ENCODE peak calls at places on chromosomes 4 and X, in eight cellular contexts. One of them, this sample, is unnamed.
A peak's percentile ranks its signal among the peaks of the same experiment; 100 is the strongest.

GRCh38 chrX:135086197-135086854 is 34.0 kb downstream of the ETDB start:
- DNase-seq in fibroblast of mammary gland: peak; percentile 71
- DNase-seq in NB4: peak; percentile 69
- DNase-seq in AG09309: peak; percentile 20
- DNase-seq in right lobe of liver: no peak
- DNase-seq in epithelial cell of esophagus: peak; percentile 81
- DNase-seq in stomach: peak; percentile 31
- DNase-seq in fibroblast of pulmonary artery: peak; percentile 68
- DNase-seq in this sample: peak; percentile 46

GRCh38 chrX:134711135-134711941 is 53.1 kb upstream of the PLAC1 start:
- DNase-seq in fibroblast of mammary gland: no peak
- DNase-seq in right lobe of liver: no peak
- DNase-seq in fibroblast of pulmonary artery: no peak
- DNase-seq in AG09309: no peak
- DNase-seq in NB4: no peak
- DNase-seq in stomach: no peak
- DNase-seq in epithelial cell of esophagus: no peak
- DNase-seq in this sample: no peak

GRCh38 chrX:15985937-15986336 is 131.3 kb upstream of the AP1S2 start:
- DNase-seq in stomach: no peak
- DNase-seq in fibroblast of mammary gland: peak; percentile 28
- DNase-seq in AG09309: no peak
- DNase-seq in right lobe of liver: no peak
- DNase-seq in NB4: peak; percentile 19
- DNase-seq in epithelial cell of esophagus: peak; percentile 47
- DNase-seq in fibroblast of pulmonary artery: no peak
- DNase-seq in this sample: no peak

GRCh38 chr4:16942491-16942890 is 44.0 kb upstream of the LDB2 start:
- DNase-seq in fibroblast of mammary gland: no peak
- DNase-seq in NB4: no peak
- DNase-seq in right lobe of liver: no peak
- DNase-seq in stomach: no peak
- DNase-seq in fibroblast of pulmonary artery: no peak
- DNase-seq in epithelial cell of esophagus: no peak
- DNase-seq in AG09309: no peak
- DNase-seq in this sample: no peak

GRCh38 chrX:138128025-138128671 is 562.2 kb downstream of the ZIC3 start:
- DNase-seq in fibroblast of mammary gland: peak; percentile 45
- DNase-seq in epithelial cell of esophagus: peak; percentile 43
- DNase-seq in stomach: no peak
- DNase-seq in NB4: peak; percentile 39
- DNase-seq in AG09309: no peak
- DNase-seq in fibroblast of pulmonary artery: peak; percentile 22
- DNase-seq in right lobe of liver: no peak
- DNase-seq in this sample: peak; percentile 21

GRCh38 chr4:20158195-20158594 is 93.5 kb upstream of the SLIT2 start:
- DNase-seq in NB4: no peak
- DNase-seq in stomach: no peak
- DNase-seq in fibroblast of pulmonary artery: no peak
- DNase-seq in epithelial cell of esophagus: no peak
- DNase-seq in fibroblast of mammary gland: no peak
- DNase-seq in AG09309: no peak
- DNase-seq in right lobe of liver: no peak
- DNase-seq in this sample: no peak

GRCh38 chrX:24081661-24082154 is 27.0 kb downstream of the EIF2S3 start:
- DNase-seq in NB4: peak; percentile 80
- DNase-seq in right lobe of liver: peak; percentile 56
- DNase-seq in fibroblast of pulmonary artery: peak; percentile 69
- DNase-seq in epithelial cell of esophagus: peak; percentile 65
- DNase-seq in AG09309: no peak
- DNase-seq in stomach: peak; percentile 64
- DNase-seq in fibroblast of mammary gland: peak; percentile 70
- DNase-seq in this sample: no peak

GRCh38 chr4:94892051-94892450 is 134.3 kb downstream of the BMPR1B start:
- DNase-seq in right lobe of liver: no peak
- DNase-seq in fibroblast of pulmonary artery: no peak
- DNase-seq in AG09309: no peak
- DNase-seq in fibroblast of mammary gland: no peak
- DNase-seq in NB4: no peak
- DNase-seq in stomach: no peak
- DNase-seq in epithelial cell of esophagus: peak; percentile 22
- DNase-seq in this sample: no peak

GRCh38 chr4:158826882-158827281 is 58.1 kb downstream of the FNIP2 start:
- DNase-seq in fibroblast of pulmonary artery: no peak
- DNase-seq in epithelial cell of esophagus: peak; percentile 81
- DNase-seq in right lobe of liver: no peak
- DNase-seq in fibroblast of mammary gland: no peak
- DNase-seq in NB4: no peak
- DNase-seq in AG09309: no peak
- DNase-seq in stomach: peak; percentile 63
- DNase-seq in this sample: no peak

GRCh38 chr4:25308761-25309160 is 3.8 kb upstream of the ZCCHC4 start:
- DNase-seq in epithelial cell of esophagus: no peak
- DNase-seq in right lobe of liver: no peak
- DNase-seq in AG09309: no peak
- DNase-seq in stomach: no peak
- DNase-seq in fibroblast of mammary gland: peak; percentile 48
- DNase-seq in NB4: no peak
- DNase-seq in fibroblast of pulmonary artery: no peak
- DNase-seq in this sample: no peak

GRCh38 chrX:117834076-117834475 is 282.5 kb downstream of the KLHL13 start:
- DNase-seq in NB4: no peak
- DNase-seq in right lobe of liver: no peak
- DNase-seq in epithelial cell of esophagus: no peak
- DNase-seq in AG09309: no peak
- DNase-seq in fibroblast of mammary gland: no peak
- DNase-seq in stomach: no peak
- DNase-seq in fibroblast of pulmonary artery: no peak
- DNase-seq in this sample: no peak

GRCh38 chr4:142846729-142847606 is 867 bp upstream of the INPP4B start:
- DNase-seq in fibroblast of pulmonary artery: peak; percentile 20
- DNase-seq in AG09309: no peak
- DNase-seq in stomach: peak; percentile 58
- DNase-seq in epithelial cell of esophagus: peak; percentile 76
- DNase-seq in fibroblast of mammary gland: no peak
- DNase-seq in NB4: no peak
- DNase-seq in right lobe of liver: no peak
- DNase-seq in this sample: peak; percentile 22
- TF ChIP-seq CTCF in fibroblast of pulmonary artery: peak; percentile 14
- TF ChIP-seq CTCF in AG09309: peak; percentile 25
- TF ChIP-seq CTCF in stomach: no peak
- TF ChIP-seq CTCF in epithelial cell of esophagus: peak; percentile 78
- TF ChIP-seq CTCF in fibroblast of mammary gland: peak; percentile 23
- TF ChIP-seq CTCF in NB4: no peak
- TF ChIP-seq CTCF in right lobe of liver: peak; percentile 28
- TF ChIP-seq CTCF in this sample: peak; percentile 32

GRCh38 chr4:169723207-169723606 is 34.5 kb downstream of the HPF1 start:
- DNase-seq in fibroblast of pulmonary artery: peak; percentile 13
- DNase-seq in AG09309: no peak
- DNase-seq in epithelial cell of esophagus: peak; percentile 6
- DNase-seq in NB4: peak; percentile 16
- DNase-seq in stomach: no peak
- DNase-seq in fibroblast of mammary gland: peak; percentile 28
- DNase-seq in right lobe of liver: no peak
- DNase-seq in this sample: no peak
- TF ChIP-seq CTCF in fibroblast of pulmonary artery: peak; percentile 16
- TF ChIP-seq CTCF in AG09309: peak; percentile 17
- TF ChIP-seq CTCF in epithelial cell of esophagus: no peak
- TF ChIP-seq CTCF in NB4: peak; percentile 12
- TF ChIP-seq CTCF in stomach: no peak
- TF ChIP-seq CTCF in fibroblast of mammary gland: peak; percentile 14
- TF ChIP-seq CTCF in right lobe of liver: peak; percentile 10
- TF ChIP-seq CTCF in this sample: no peak

GRCh38 chr4:77157859-77158486 is 966 bp downstream of the CCNG2 start:
- DNase-seq in stomach: peak; percentile 85
- DNase-seq in fibroblast of mammary gland: peak; percentile 74
- DNase-seq in AG09309: no peak
- DNase-seq in NB4: peak; percentile 93
- DNase-seq in fibroblast of pulmonary artery: peak; percentile 90
- DNase-seq in epithelial cell of esophagus: peak; percentile 80
- DNase-seq in right lobe of liver: peak; percentile 92
- DNase-seq in this sample: peak; percentile 91
- TF ChIP-seq CTCF in stomach: no peak
- TF ChIP-seq CTCF in fibroblast of mammary gland: no peak
- TF ChIP-seq CTCF in AG09309: no peak
- TF ChIP-seq CTCF in NB4: no peak
- TF ChIP-seq CTCF in fibroblast of pulmonary artery: no peak
- TF ChIP-seq CTCF in epithelial cell of esophagus: no peak
- TF ChIP-seq CTCF in right lobe of liver: no peak
- TF ChIP-seq CTCF in this sample: peak; percentile 30

GRCh38 chr4:82467442-82467841 is 37.1 kb downstream of the ENOPH1 start:
- DNase-seq in stomach: no peak
- DNase-seq in right lobe of liver: no peak
- DNase-seq in fibroblast of mammary gland: peak; percentile 41
- DNase-seq in NB4: no peak
- DNase-seq in AG09309: no peak
- DNase-seq in fibroblast of pulmonary artery: peak; percentile 89
- DNase-seq in epithelial cell of esophagus: peak; percentile 30
- DNase-seq in this sample: no peak

GRCh38 chr4:82473621-82474164 is 43.3 kb downstream of the ENOPH1 start:
- DNase-seq in fibroblast of pulmonary artery: no peak
- DNase-seq in epithelial cell of esophagus: no peak
- DNase-seq in fibroblast of mammary gland: no peak
- DNase-seq in right lobe of liver: no peak
- DNase-seq in NB4: no peak
- DNase-seq in stomach: no peak
- DNase-seq in AG09309: no peak
- DNase-seq in this sample: no peak

DNA sequence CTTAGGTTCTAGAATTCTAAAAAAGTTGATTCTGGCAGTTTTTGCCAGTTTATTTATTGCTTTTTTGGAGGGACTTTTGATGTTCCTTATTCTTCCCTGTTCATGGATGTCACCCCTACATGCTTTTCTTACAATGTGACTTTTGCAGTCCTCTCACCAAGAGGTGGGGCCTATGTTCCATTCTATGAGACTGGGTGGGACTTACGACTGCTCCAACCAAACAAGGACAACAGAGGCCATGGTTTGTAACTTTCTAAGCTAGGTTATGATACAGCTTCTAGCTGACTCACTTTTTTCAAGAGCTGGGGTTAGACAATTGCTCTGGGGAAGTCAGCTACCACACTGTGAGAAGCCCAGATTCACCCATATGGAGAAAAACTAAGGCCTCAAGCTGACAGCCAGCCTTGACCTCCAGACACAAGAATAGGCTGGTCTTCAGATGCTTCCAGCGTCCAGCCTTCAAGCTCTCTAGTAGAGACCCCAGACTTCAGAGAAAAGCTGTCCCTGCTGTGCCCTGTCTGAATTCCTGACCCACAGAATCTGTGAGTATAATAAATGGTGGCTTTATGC is 39.5 kb downstream of the ENOPH1 start:
- DNase-seq in stomach: no peak
- DNase-seq in epithelial cell of esophagus: peak; percentile 34
- DNase-seq in NB4: peak; percentile 26
- DNase-seq in fibroblast of mammary gland: peak; percentile 56
- DNase-seq in AG09309: peak; percentile 52
- DNase-seq in fibroblast of pulmonary artery: peak; percentile 68
- DNase-seq in right lobe of liver: no peak
- DNase-seq in this sample: no peak
- TF ChIP-seq CTCF in stomach: no peak
- TF ChIP-seq CTCF in epithelial cell of esophagus: no peak
- TF ChIP-seq CTCF in NB4: no peak
- TF ChIP-seq CTCF in fibroblast of mammary gland: no peak
- TF ChIP-seq CTCF in AG09309: no peak
- TF ChIP-seq CTCF in fibroblast of pulmonary artery: no peak
- TF ChIP-seq CTCF in right lobe of liver: no peak
- TF ChIP-seq CTCF in this sample: no peak